ENCODE peak calls at places on chromosomes 4 and X, in four cellular contexts. N is K562, J is WTC11, K is HepG2. D is an unnamed sample.

GRCh38 chrX:118615141-118615540 is 112.3 kb upstream of the IL13RA1 start:
- DNase-seq in N (no peak), J (no peak), K (no peak), D (no peak)

GRCh38 chr4:146273204-146273901 is 59.0 kb downstream of the REELD1 start:
- DNase-seq in N (no peak), J (no peak), K (no peak), D (no peak)

GRCh38 chr4:2263701-2264321 is 1.9 kb upstream of the MXD4 start:
- DNase-seq in N (no peak), J (no peak), K (no peak), D (no peak)

GRCh38 chrX:71107762-71108360 is 1.3 kb upstream of the CXorf65 start:
- DNase-seq in N (peak), J (no peak), K (no peak), D (no peak)

GRCh38 chrX:4570141-4570540 is 856.7 kb upstream of the PRKX start:
- DNase-seq in N (no peak), J (no peak), K (no peak), D (no peak)

GRCh38 chr4:113300384-113301011 is 251.0 kb downstream of the ANK2 start:
- DNase-seq in N (no peak), J (no peak), K (peak), D (no peak)

GRCh38 chr4:94806376-94806775 is 48.6 kb downstream of the BMPR1B start:
- DNase-seq in N (no peak), J (no peak), K (no peak), D (no peak)

GRCh38 chrX:149638860-149639259 is 7.3 kb upstream of the TMEM185A start:
- DNase-seq in N (no peak), J (no peak), K (no peak), D (no peak)

GRCh38 chrX:49958727-49959126 is 36.3 kb downstream of the CLCN5 start:
- DNase-seq in N (no peak), J (no peak), K (no peak), D (no peak)

GRCh38 chr4:82823062-82823461 is 24.5 kb upstream of the SCD5 start:
- DNase-seq in N (no peak), J (no peak), K (no peak), D (no peak)

GRCh38 chrX:45714864-45715263 is 514.2 kb upstream of the DIPK2B start:
- DNase-seq in N (no peak), J (no peak), K (no peak), D (no peak)

GRCh38 chr4:17072483-17072882 is 174.0 kb upstream of the LDB2 start:
- DNase-seq in N (no peak), J (no peak), K (no peak), D (no peak)

GRCh38 chr4:169279111-169279510 is 8.4 kb upstream of the SH3RF1 start:
- DNase-seq in N (no peak), J (no peak), K (no peak), D (no peak)

GRCh38 chrX:44054863-44055601 is 81.8 kb upstream of the NDP start:
- DNase-seq in N (no peak), J (no peak), K (no peak), D (no peak)

GRCh38 chr4:14918336-14918735 is 83.9 kb upstream of the CPEB2 start:
- DNase-seq in N (no peak), J (no peak), K (no peak), D (no peak)

GRCh38 chr4:159267940-159268327 is 165.1 kb downstream of the RAPGEF2 start:
- DNase-seq in N (no peak), J (no peak), K (no peak), D (no peak)

GRCh38 chr4:1008840-1009646 is 2.4 kb upstream of the FGFRL1 start:
- DNase-seq in N (no peak), J (peak), K (no peak), D (no peak)

GRCh38 chr4:189835505-189835904 is 105.2 kb upstream of the FRG1 start:
- DNase-seq in N (no peak), J (no peak), K (no peak), D (no peak)

GRCh38 chr4:89166971-89167475 is 55.7 kb downstream of the TIGD2 start:
- DNase-seq in N (no peak), J (no peak), K (no peak), D (no peak)

GRCh38 chrX:96985046-96985445 is 101.3 kb downstream of the RPA4 start:
- DNase-seq in N (no peak), J (no peak), K (no peak), D (no peak)

GRCh38 chr4:84814100-84814750 is 152.3 kb downstream of the WDFY3 start:
- DNase-seq in N (peak), J (no peak), K (peak), D (no peak)

GRCh38 chrX:129318375-129318774 is 204.9 kb downstream of the SMARCA1 start:
- DNase-seq in N (no peak), J (no peak), K (peak), D (peak)

GRCh38 chr4:4761128-4761991 is 98.1 kb upstream of the MSX1 start:
- DNase-seq in N (peak), J (peak), K (peak), D (peak)

GRCh38 chrX:3549442-3549875 is 164.0 kb downstream of the PRKX start:
- DNase-seq in N (no peak), J (no peak), K (no peak), D (peak)

GRCh38 chr4:16627999-16628398 is 270.4 kb downstream of the LDB2 start:
- DNase-seq in N (no peak), J (no peak), K (no peak), D (no peak)

GRCh38 chrX:106948641-106949040 is 28.4 kb downstream of the CLDN2 start:
- DNase-seq in N (no peak), J (no peak), K (no peak), D (no peak)

GRCh38 chr4:106358899-106359298 is 9.7 kb downstream of the GIMD1 start:
- DNase-seq in N (no peak), J (no peak), K (no peak), D (no peak)

GRCh38 chrX:41304178-41304577 is 29.8 kb upstream of the DDX3X start:
- DNase-seq in N (no peak), J (no peak), K (no peak), D (no peak)

GRCh38 chrX:129961180-129962083 is 21.0 kb upstream of the BCORL1 start:
- DNase-seq in N (peak), J (peak), K (peak), D (peak)

GRCh38 chr4:110610940-110611785 is 11.7 kb downstream of the PITX2 start:
- DNase-seq in N (no peak), J (peak), K (no peak), D (no peak)
- TF ChIP-seq ELF4 in N (no peak), J (no peak), K (no peak), D (no peak)

GRCh38 chr4:156764846-156765245 is 206.8 kb downstream of the PDGFC start:
- DNase-seq in N (no peak), J (no peak), K (no peak), D (no peak)

GRCh38 chr4:156762851-156763250 is 208.7 kb downstream of the PDGFC start:
- DNase-seq in N (no peak), J (no peak), K (no peak), D (peak)

GRCh38 chr4:156765277-156765676 is 206.3 kb downstream of the PDGFC start:
- DNase-seq in N (no peak), J (no peak), K (peak), D (no peak)

GRCh38 chr4:156763511-156763910 is 208.1 kb downstream of the PDGFC start:
- DNase-seq in N (no peak), J (no peak), K (no peak), D (peak)

GRCh38 chr4:156764145-156764544 is 207.5 kb downstream of the PDGFC start:
- DNase-seq in N (no peak), J (no peak), K (no peak), D (no peak)
- TF ChIP-seq ELF4 in N (no peak), J (no peak), K (no peak), D (no peak)

GRCh38 chrX:63718010-63718694 is 66.9 kb downstream of the ARHGEF9 start:
- DNase-seq in N (no peak), J (no peak), K (no peak), D (no peak)

GRCh38 chrX:63713510-63713909 is 71.5 kb downstream of the ARHGEF9 start:
- DNase-seq in N (no peak), J (peak), K (no peak), D (no peak)
- TF ChIP-seq ELF4 in N (no peak), J (no peak), K (no peak), D (no peak)

DNA sequence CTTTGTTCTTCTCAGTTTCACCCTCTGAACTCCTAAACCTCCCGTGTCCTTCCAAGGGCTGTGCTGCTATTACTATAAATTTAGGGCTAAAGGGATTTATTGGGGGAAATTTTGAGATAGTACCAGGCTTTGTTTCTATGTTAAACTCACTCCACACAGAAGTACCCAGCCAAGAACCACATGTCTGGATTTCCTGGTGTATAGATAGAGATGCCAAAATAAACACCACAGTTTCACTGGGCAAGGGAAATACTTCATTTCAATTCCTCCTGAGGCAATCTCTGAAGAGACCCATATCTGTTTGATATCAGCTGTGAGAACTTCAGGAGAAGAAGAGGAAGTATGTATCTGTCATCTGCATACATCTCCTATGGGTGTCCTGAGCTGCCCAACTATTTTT is 21.7 kb upstream of the CLNK start:
- DNase-seq in N (no peak), J (no peak), K (no peak), D (no peak)
- TF ChIP-seq ELF4 in N (no peak), J (no peak), K (no peak), D (no peak)

GRCh38 chr4:66489783-66490452 is 819.6 kb upstream of the EPHA5 start:
- DNase-seq in N (no peak), J (no peak), K (no peak), D (no peak)

GRCh38 chr4:66486068-66486467 is 815.8 kb upstream of the EPHA5 start:
- DNase-seq in N (no peak), J (no peak), K (no peak), D (no peak)

DNA sequence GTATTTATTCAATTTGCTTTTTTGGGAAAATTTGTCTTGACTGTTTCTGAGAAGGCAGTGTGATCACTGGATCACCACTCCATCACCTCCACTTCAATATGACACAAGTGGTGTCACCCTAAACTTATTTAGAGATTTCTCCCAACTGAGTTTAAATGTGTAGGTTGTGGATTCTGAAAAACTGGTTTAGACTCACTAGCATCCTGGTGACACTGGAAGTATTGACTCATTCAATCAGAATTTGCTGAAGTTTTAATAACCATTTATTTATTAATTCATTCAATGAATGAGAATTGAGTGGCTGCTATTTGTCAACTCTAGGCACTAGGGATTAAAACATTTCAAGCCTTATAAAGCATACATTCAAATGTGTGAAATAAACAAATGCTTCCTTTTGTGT is 819.1 kb upstream of the EPHA5 start:
- DNase-seq in N (no peak), J (no peak), K (no peak), D (no peak)
- TF ChIP-seq ELF4 in N (no peak), J (no peak), K (no peak), D (no peak)

GRCh38 chrX:40268126-40268525 is 170.4 kb upstream of the BCOR start:
- DNase-seq in N (no peak), J (no peak), K (no peak), D (no peak)

GRCh38 chrX:40272141-40272540 is 174.4 kb upstream of the BCOR start:
- DNase-seq in N (no peak), J (no peak), K (no peak), D (no peak)

GRCh38 chrX:40262641-40263560 is 165.1 kb upstream of the BCOR start:
- DNase-seq in N (no peak), J (no peak), K (peak), D (no peak)

GRCh38 chrX:40266490-40267333 is 169.0 kb upstream of the BCOR start:
- DNase-seq in N (peak), J (peak), K (peak), D (peak)

GRCh38 chrX:40267334-40268118 is 169.8 kb upstream of the BCOR start:
- DNase-seq in N (no peak), J (no peak), K (no peak), D (no peak)
- TF ChIP-seq ELF4 in N (no peak), J (no peak), K (no peak), D (no peak)

DNA sequence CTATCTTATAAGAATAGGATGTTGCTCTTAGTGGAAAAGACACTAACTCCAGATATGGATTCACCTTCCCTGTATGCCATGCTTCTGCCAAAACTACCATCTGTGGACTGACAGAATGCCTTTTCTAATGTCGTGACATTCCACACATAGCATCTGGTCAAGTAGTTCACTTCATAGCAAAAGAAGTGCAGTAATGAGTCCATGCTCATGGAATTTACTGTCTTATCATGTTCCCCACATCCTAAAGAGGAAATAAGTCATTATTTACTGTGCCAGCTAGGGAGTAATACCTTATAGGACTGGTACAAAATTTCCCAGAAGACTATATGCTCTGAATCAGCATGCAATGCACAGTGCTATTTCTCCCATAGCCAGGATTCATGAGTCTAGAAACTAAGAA is 562.4 kb downstream of the TLL1 start:
- DNase-seq in N (no peak), J (no peak), K (no peak), D (no peak)
- TF ChIP-seq ELF4 in N (no peak), J (no peak), K (no peak), D (no peak)

GRCh38 chr4:95979961-95980876 is 140.3 kb downstream of the PDHA2 start:
- DNase-seq in N (no peak), J (no peak), K (no peak), D (no peak)

GRCh38 chr4:95981591-95981990 is 141.7 kb downstream of the PDHA2 start:
- DNase-seq in N (no peak), J (no peak), K (no peak), D (no peak)

GRCh38 chr4:95984081-95984480 is 144.2 kb downstream of the PDHA2 start:
- DNase-seq in N (no peak), J (no peak), K (no peak), D (no peak)

GRCh38 chr4:95985051-95985450 is 145.2 kb downstream of the PDHA2 start:
- DNase-seq in N (no peak), J (no peak), K (no peak), D (no peak)

DNA sequence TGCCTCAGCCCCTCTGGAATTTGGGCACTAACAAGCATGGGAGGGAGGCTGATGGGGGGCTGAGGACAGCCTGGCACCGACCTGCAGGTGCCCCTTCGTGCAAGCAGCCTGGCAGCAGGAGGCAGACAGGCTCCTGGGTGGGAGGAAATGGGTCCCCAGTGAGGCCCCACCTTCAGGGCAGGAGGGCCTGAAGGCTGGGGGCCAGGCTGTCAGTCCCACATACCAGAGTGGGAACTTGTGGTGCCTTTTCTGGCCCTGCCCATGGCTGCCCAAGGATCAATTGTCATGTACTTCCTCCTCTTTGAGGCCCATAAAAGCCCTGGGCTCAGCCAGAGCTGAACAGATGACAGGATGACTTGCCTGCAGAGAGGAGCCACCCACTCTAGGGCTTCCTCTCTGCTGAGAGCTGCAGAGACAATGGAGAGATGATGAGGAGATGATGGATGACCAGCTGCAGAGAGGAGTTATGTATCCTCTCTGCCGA is 141.0 kb downstream of the PDHA2 start:
- DNase-seq in N (no peak), J (no peak), K (no peak), D (no peak)
- TF ChIP-seq ELF4 in N (no peak), J (no peak), K (no peak), D (no peak)